ENCODE peak calls at places on chromosomes 12 and 14, in four cellular contexts. F is GM23338, I is transverse colon, Z is PC-9. R is an unnamed sample. For H3K36me3, the result is how much of the 10 kb centered on the place peaks cover.

GRCh38 chr12:67019070-67019469 is 250.1 kb upstream of the CAND1 start:
- DNase-seq in Z (no peak), F (no peak), I (no peak), R (no peak)

GRCh38 chr12:104331376-104331775 is 27.8 kb downstream of the EID3 start:
- DNase-seq in Z (no peak), I (no peak), F (no peak), R (no peak)

GRCh38 chr12:27525373-27525772 is 1.4 kb downstream of the PPFIBP1 start:
- DNase-seq in F (peak), Z (peak), I (no peak), R (no peak)

GRCh38 chr12:16939871-16940306 is 333.9 kb upstream of the LMO3 start:
- DNase-seq in Z (peak), I (peak), F (peak), R (no peak)

GRCh38 chr12:105672576-105672975 is 342.1 kb downstream of the C12orf75 start:
- DNase-seq in F (no peak), I (peak), Z (no peak), R (peak)

GRCh38 chr14:96167224-96168148 is 37.2 kb upstream of the BDKRB2 start:
- DNase-seq in I (peak), F (no peak), Z (peak), R (no peak)

GRCh38 chr14:105537580-105538474 is 11.4 kb downstream of the TMEM121 start:
- DNase-seq in Z (no peak), I (peak), F (peak), R (no peak)

GRCh38 chr12:131894313-131894860 is at the start of gene ULK1:
- DNase-seq in F (peak), Z (peak), I (peak), R (peak)

GRCh38 chr14:32074887-32075572 is 2.1 kb upstream of the ARHGAP5 start:
- DNase-seq in F (peak), I (no peak), Z (peak), R (no peak)

GRCh38 chr14:36941783-36942521 is 230.5 kb downstream of the SLC25A21 start:
- DNase-seq in F (peak), I (peak), Z (peak), R (no peak)

GRCh38 chr12:16118586-16118985 is 158.9 kb downstream of the SLC15A5 start:
- DNase-seq in I (no peak), F (peak), Z (no peak), R (no peak)

GRCh38 chr14:76977793-76978730 is 50.4 kb downstream of the IRF2BPL start:
- DNase-seq in Z (no peak), F (no peak), I (peak), R (peak)

GRCh38 chr14:105204206-105204930 is 23.3 kb upstream of the NUDT14 start:
- DNase-seq in I (peak), F (no peak), Z (peak), R (no peak)

GRCh38 chr14:49959822-49960408 is 67.0 kb downstream of the ARF6 start:
- DNase-seq in Z (peak), I (peak), F (no peak), R (no peak)

GRCh38 chr12:64034901-64035576 is 187.1 kb downstream of the KICS2 start:
- DNase-seq in Z (no peak), I (no peak), F (no peak), R (no peak)

GRCh38 chr12:26318661-26319068 is 123.3 kb downstream of the SSPN start:
- DNase-seq in F (no peak), Z (no peak), I (peak), R (peak)

GRCh38 chr12:96883571-96883970 is 23.5 kb upstream of the NEDD1 start:
- DNase-seq in I (no peak), Z (no peak), F (no peak), R (no peak)

GRCh38 chr14:91237219-91237618 is 7.3 kb downstream of the GPR68 start:
- DNase-seq in I (no peak), Z (no peak), F (no peak), R (no peak)

GRCh38 chr14:69355955-69356321 is 42.2 kb downstream of the ERH start:
- DNase-seq in F (no peak), Z (no peak), I (no peak), R (peak)

GRCh38 chr12:107091381-107091780 is 2.0 kb downstream of the CRY1 start:
- DNase-seq in I (no peak), Z (no peak), F (no peak), R (no peak)

GRCh38 chr14:64715146-64715627 is 11.0 kb downstream of the PLEKHG3 start:
- DNase-seq in Z (no peak), I (no peak), F (peak), R (no peak)

GRCh38 chr12:9111525-9111924 is 4.2 kb downstream of the A2M start:
- DNase-seq in I (no peak), Z (no peak), F (no peak), R (no peak)
- H3K27ac ChIP-seq in I (no peak), Z (no peak), F (no peak), R (no peak)

DNA sequence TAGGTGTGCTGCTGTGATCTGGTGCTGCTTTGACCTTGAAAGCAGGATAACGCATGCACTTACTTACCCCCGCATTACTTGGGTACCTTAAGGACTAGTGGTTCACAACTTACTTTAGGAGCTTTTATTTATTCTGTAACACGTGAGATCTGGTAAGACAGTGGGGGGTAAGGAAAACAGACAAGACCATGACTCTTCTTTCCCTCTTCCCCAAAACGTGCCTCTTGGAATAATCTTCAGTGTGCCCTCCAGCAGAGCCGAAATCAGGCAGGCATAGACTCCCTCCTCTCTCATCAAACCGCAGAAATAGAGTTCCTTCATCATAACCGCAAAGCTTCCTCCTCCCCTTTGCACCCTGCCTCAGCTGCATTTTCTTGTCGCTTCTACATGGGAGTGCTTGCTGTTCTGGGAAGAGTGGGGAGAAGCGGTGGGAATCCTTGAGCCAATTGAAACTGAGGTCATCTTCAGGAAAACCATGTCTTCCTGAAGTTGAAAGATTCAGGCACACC is 43.4 kb downstream of the RAD52 start:
- DNase-seq in Z (no peak), I (no peak), F (no peak), R (no peak)
- H3K36me3 ChIP-seq in Z (under half), I (under half), F (under half), R (half or more)

GRCh38 chr12:114669501-114670256 is 14.3 kb downstream of the TBX3 start:
- DNase-seq in I (no peak), Z (no peak), F (peak), R (no peak)
- H3K4me3 ChIP-seq in I (no peak), Z (no peak), F (peak), R (no peak)

DNA sequence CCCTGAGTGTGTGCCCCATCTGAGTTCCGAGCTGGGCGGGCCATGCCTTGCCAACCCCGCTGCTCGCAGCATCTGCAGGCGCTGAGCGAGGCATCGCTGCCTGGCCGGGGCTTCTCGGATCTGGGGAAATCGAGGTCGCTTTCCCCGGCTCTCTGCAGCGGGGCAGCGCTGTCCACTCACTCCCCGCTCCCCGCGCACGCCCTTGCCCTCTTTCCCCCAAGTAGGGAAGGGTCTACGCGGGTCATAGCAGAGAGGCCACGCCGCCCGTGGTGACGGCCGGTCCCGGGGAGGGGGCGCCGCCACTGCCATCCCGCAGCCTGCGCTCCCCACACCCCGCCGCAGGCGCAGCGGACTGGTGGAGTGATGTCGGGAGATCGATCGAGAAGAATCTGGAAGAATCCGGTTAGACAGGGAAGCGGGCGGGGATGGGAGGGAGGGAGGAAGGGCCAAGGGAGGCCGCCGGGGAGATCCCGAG is 472 bp upstream of the FKBP4 start:
- DNase-seq in F (peak), Z (no peak), I (peak), R (no peak)
- H3K27ac ChIP-seq in F (peak), Z (no peak), I (peak), R (peak)

GRCh38 chr12:56716933-56717880 is 7.9 kb downstream of the NACA start:
- DNase-seq in Z (no peak), F (no peak), I (no peak), R (peak)
- H3K36me3 ChIP-seq in Z (half or more), F (half or more), I (under half), R (half or more)

DNA sequence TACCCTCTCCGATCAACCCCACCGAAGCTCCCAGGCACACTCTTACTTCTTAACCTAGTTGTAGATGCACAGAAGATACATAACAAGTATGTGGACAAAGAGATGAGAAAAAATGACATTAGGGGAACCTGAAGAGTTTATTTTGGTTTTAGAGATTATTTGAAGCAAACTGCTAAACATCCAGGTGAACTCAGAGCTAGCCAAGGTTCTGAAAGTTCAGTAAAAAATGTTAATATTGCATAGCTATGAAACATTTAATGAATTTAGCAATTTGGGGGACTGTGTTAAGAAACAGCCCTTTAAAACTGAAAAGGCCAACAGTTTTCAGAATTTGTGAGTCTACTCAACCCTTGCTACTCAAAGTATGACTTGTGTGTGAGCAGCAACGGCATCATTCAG is 174.4 kb downstream of the NAV3 start:
- DNase-seq in F (no peak), I (no peak), Z (no peak), R (no peak)
- H3K4me3 ChIP-seq in F (no peak), I (no peak), Z (no peak), R (no peak)

DNA sequence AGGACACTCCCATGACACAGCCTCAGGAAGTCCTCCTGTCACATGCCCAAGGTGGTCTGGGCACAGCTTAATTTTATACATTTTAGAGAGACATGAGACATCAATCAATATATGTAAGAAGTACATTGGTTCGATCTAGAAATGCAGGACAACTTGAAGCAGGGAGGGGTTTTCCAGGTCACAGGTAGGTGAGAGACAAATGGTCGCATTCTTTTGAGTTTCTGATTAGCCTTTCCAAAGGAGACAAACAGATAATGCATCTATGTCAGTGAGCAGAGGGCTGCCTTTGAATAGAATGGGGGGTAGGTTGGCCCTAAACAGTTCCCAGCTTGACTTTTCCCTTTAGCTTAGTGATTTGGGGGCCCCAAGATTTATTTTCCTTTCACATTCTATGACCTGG is 2.5 kb downstream of the HSPB8 start:
- DNase-seq in Z (no peak), F (no peak), I (no peak), R (no peak)
- H3K27ac ChIP-seq in Z (peak), F (no peak), I (peak), R (peak)

R was measured in ascending aorta.